ENCODE peak calls at places on chromosomes 16 and 17, in five cellular contexts. One of them, this sample, is unnamed.

GRCh38 chr17:65660947-65661346 is 99.5 kb upstream of the AXIN2 start:
- DNase-seq in HepG2: no peak
- DNase-seq in K562: peak
- DNase-seq in GM12878: no peak
- DNase-seq in HCT116: no peak
- DNase-seq in this sample: peak

GRCh38 chr17:43468746-43469544 is 14.8 kb upstream of the DHX8 start:
- DNase-seq in HepG2: peak
- DNase-seq in K562: no peak
- DNase-seq in GM12878: no peak
- DNase-seq in HCT116: peak
- DNase-seq in this sample: peak

GRCh38 chr17:77186141-77186604 is 45.4 kb downstream of the SEC14L1 start:
- DNase-seq in HepG2: no peak
- DNase-seq in K562: no peak
- DNase-seq in GM12878: no peak
- DNase-seq in HCT116: no peak
- DNase-seq in this sample: no peak

GRCh38 chr16:11053916-11054460 is 109.6 kb downstream of the CLEC16A start:
- DNase-seq in HepG2: no peak
- DNase-seq in K562: no peak
- DNase-seq in GM12878: no peak
- DNase-seq in HCT116: no peak
- DNase-seq in this sample: no peak

GRCh38 chr17:37742114-37742761 is 2.6 kb downstream of the HNF1B start:
- DNase-seq in HepG2: no peak
- DNase-seq in K562: no peak
- DNase-seq in GM12878: no peak
- DNase-seq in HCT116: no peak
- DNase-seq in this sample: peak

GRCh38 chr17:8312251-8312650 is 2.2 kb downstream of the ARHGEF15 start:
- DNase-seq in HepG2: no peak
- DNase-seq in K562: no peak
- DNase-seq in GM12878: no peak
- DNase-seq in HCT116: no peak
- DNase-seq in this sample: no peak

GRCh38 chr17:77746901-77747620 is 211.4 kb upstream of the TNRC6C start:
- DNase-seq in HepG2: no peak
- DNase-seq in K562: no peak
- DNase-seq in GM12878: no peak
- DNase-seq in HCT116: no peak
- DNase-seq in this sample: no peak

GRCh38 chr17:53168413-53168812 is 654.3 kb upstream of the KIF2B start:
- DNase-seq in HepG2: no peak
- DNase-seq in K562: no peak
- DNase-seq in GM12878: no peak
- DNase-seq in HCT116: no peak
- DNase-seq in this sample: no peak

GRCh38 chr16:168424-168823 is 2.6 kb downstream of the HBM start:
- DNase-seq in HepG2: no peak
- DNase-seq in K562: no peak
- DNase-seq in GM12878: no peak
- DNase-seq in HCT116: no peak
- DNase-seq in this sample: no peak

GRCh38 chr17:20993863-20994778 is 48.7 kb downstream of the USP22 start:
- DNase-seq in HepG2: no peak
- DNase-seq in K562: no peak
- DNase-seq in GM12878: no peak
- DNase-seq in HCT116: no peak
- DNase-seq in this sample: no peak

GRCh38 chr16:3829631-3830536 is 50.6 kb downstream of the CREBBP start:
- DNase-seq in HepG2: no peak
- DNase-seq in K562: no peak
- DNase-seq in GM12878: no peak
- DNase-seq in HCT116: no peak
- DNase-seq in this sample: no peak

GRCh38 chr16:24851700-24852099 is 5.9 kb downstream of the SLC5A11 start:
- DNase-seq in HepG2: no peak
- DNase-seq in K562: no peak
- DNase-seq in GM12878: no peak
- DNase-seq in HCT116: no peak
- DNase-seq in this sample: no peak

GRCh38 chr16:15653227-15653626 is 3.2 kb downstream of the NDE1 start:
- DNase-seq in HepG2: peak
- DNase-seq in K562: no peak
- DNase-seq in GM12878: no peak
- DNase-seq in HCT116: no peak
- DNase-seq in this sample: no peak

GRCh38 chr17:77042688-77043330 is 98.0 kb upstream of the SEC14L1 start:
- DNase-seq in HepG2: no peak
- DNase-seq in K562: no peak
- DNase-seq in GM12878: no peak
- DNase-seq in HCT116: no peak
- DNase-seq in this sample: no peak

GRCh38 chr17:72715906-72716572 is 376.4 kb downstream of the SLC39A11 start:
- DNase-seq in HepG2: peak
- DNase-seq in K562: no peak
- DNase-seq in GM12878: no peak
- DNase-seq in HCT116: peak
- DNase-seq in this sample: peak

GRCh38 chr16:87582221-87582965 is 19.9 kb upstream of the JPH3 start:
- DNase-seq in HepG2: no peak
- DNase-seq in K562: no peak
- DNase-seq in GM12878: no peak
- DNase-seq in HCT116: no peak
- DNase-seq in this sample: no peak

GRCh38 chr17:66619196-66619595 is 215.7 kb upstream of the CACNG5 start:
- DNase-seq in HepG2: no peak
- DNase-seq in K562: no peak
- DNase-seq in GM12878: no peak
- DNase-seq in HCT116: no peak
- DNase-seq in this sample: no peak

GRCh38 chr17:50421308-50422031 is 4.5 kb upstream of the ACSF2 start:
- DNase-seq in HepG2: no peak
- DNase-seq in K562: no peak
- DNase-seq in GM12878: no peak
- DNase-seq in HCT116: no peak
- DNase-seq in this sample: no peak

GRCh38 chr16:53435066-53435688 is 906 bp downstream of the RBL2 start:
- DNase-seq in HepG2: peak
- DNase-seq in K562: peak
- DNase-seq in GM12878: peak
- DNase-seq in HCT116: peak
- DNase-seq in this sample: peak

GRCh38 chr16:75029854-75030253 is 31.0 kb downstream of the ZNRF1 start:
- DNase-seq in HepG2: peak
- DNase-seq in K562: no peak
- DNase-seq in GM12878: no peak
- DNase-seq in HCT116: no peak
- DNase-seq in this sample: no peak

GRCh38 chr16:29893553-29893952 is 5.8 kb downstream of the SEZ6L2 start:
- DNase-seq in HepG2: no peak
- DNase-seq in K562: peak
- DNase-seq in GM12878: no peak
- DNase-seq in HCT116: no peak
- DNase-seq in this sample: no peak

GRCh38 chr17:78716814-78717393 is 65.2 kb downstream of the CYTH1 start:
- DNase-seq in HepG2: no peak
- DNase-seq in K562: no peak
- DNase-seq in GM12878: no peak
- DNase-seq in HCT116: no peak
- DNase-seq in this sample: peak

GRCh38 chr17:40059729-40060475 is 2.9 kb upstream of the THRA start:
- DNase-seq in HepG2: no peak
- DNase-seq in K562: no peak
- DNase-seq in GM12878: no peak
- DNase-seq in HCT116: no peak
- DNase-seq in this sample: no peak

GRCh38 chr17:7486181-7486580 is 2.0 kb downstream of the POLR2A start:
- DNase-seq in HepG2: no peak
- DNase-seq in K562: no peak
- DNase-seq in GM12878: no peak
- DNase-seq in HCT116: no peak
- DNase-seq in this sample: no peak

GRCh38 chr16:4136229-4136813 is 20.1 kb upstream of the ADCY9 start:
- DNase-seq in HepG2: no peak
- DNase-seq in K562: no peak
- DNase-seq in GM12878: no peak
- DNase-seq in HCT116: peak
- DNase-seq in this sample: peak

GRCh38 chr16:48613061-48613957 is 3.3 kb upstream of the N4BP1 start:
- DNase-seq in HepG2: peak
- DNase-seq in K562: no peak
- DNase-seq in GM12878: no peak
- DNase-seq in HCT116: no peak
- DNase-seq in this sample: peak

GRCh38 chr16:54602666-54603065 is 316.1 kb upstream of the IRX3 start:
- DNase-seq in HepG2: no peak
- DNase-seq in K562: no peak
- DNase-seq in GM12878: no peak
- DNase-seq in HCT116: no peak
- DNase-seq in this sample: no peak
- TF ChIP-seq CEBPB in HepG2: no peak
- TF ChIP-seq CEBPB in K562: no peak
- TF ChIP-seq CEBPB in GM12878: no peak
- TF ChIP-seq CEBPB in HCT116: no peak
- TF ChIP-seq CEBPB in this sample: no peak

GRCh38 chr16:1677339-1677738 is 740 bp upstream of the JPT2 start:
- DNase-seq in HepG2: no peak
- DNase-seq in K562: peak
- DNase-seq in GM12878: no peak
- DNase-seq in HCT116: no peak
- DNase-seq in this sample: no peak
- H3K4me3 ChIP-seq in HepG2: no peak
- H3K4me3 ChIP-seq in K562: peak
- H3K4me3 ChIP-seq in GM12878: no peak
- H3K4me3 ChIP-seq in HCT116: peak
- H3K4me3 ChIP-seq in this sample: peak

GRCh38 chr16:67893791-67894399 is 841 bp downstream of the PSKH1 start:
- DNase-seq in HepG2: peak
- DNase-seq in K562: no peak
- DNase-seq in GM12878: no peak
- DNase-seq in HCT116: no peak
- DNase-seq in this sample: no peak
- TF ChIP-seq REST in HepG2: no peak
- TF ChIP-seq REST in K562: no peak
- TF ChIP-seq REST in GM12878: no peak
- TF ChIP-seq REST in HCT116: no peak
- TF ChIP-seq REST in this sample: no peak

DNA sequence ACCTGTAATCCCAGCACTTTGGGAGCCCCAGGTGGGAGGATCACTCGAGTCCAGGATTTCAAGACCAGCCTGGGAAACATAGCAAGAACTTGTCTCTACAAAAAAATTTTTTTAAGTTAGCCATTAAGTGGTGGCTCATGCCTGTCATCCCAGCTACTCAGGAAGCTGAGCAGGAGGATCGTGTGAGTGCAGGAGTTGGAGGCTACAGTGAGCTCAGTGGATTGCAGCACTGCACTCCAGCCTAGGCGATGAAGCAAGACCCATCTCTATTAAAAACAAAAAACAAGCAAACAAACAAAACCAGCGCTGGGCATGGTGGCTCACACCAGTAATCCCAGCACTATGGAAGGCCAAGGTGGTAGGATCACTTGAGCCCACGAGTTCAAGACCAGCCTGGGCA is 38.0 kb downstream of the HEATR3 start:
- DNase-seq in HepG2: no peak
- DNase-seq in K562: no peak
- DNase-seq in GM12878: no peak
- DNase-seq in HCT116: no peak
- DNase-seq in this sample: no peak
- TF ChIP-seq CEBPB in HepG2: peak
- TF ChIP-seq CEBPB in K562: peak
- TF ChIP-seq CEBPB in GM12878: no peak
- TF ChIP-seq CEBPB in HCT116: no peak
- TF ChIP-seq CEBPB in this sample: peak

DNA sequence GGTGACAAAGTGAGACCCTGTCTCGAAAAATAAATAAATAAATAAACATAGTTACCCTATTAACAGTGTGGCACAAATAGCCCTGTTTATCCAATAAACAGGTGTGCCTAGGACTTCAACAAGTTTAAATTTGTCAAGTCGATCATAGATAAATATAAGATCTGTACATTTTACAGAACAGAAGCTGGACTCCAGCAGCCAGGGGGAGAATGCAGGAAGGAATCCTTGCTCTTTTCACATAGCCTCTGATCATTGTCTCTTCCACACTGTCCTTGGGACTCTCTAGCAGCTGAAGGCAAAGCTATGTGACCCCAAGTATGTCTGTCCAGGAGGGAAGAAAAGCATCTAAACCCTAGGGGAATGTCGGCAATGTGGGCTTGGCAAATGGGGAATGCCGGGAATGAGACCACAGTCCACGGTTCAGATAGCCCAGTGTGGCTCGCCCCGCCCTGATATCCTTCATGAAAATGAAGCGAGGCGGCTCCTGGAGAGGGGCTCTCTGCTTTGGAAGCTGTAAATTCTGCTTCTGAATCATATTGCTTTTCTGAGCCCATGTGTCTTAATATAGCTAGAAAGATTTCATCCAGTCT is 24.8 kb upstream of the GRB2 start:
- DNase-seq in HepG2: peak
- DNase-seq in K562: peak
- DNase-seq in GM12878: no peak
- DNase-seq in HCT116: no peak
- DNase-seq in this sample: peak
- H3K4me3 ChIP-seq in HepG2: peak
- H3K4me3 ChIP-seq in K562: no peak
- H3K4me3 ChIP-seq in GM12878: no peak
- H3K4me3 ChIP-seq in HCT116: peak
- H3K4me3 ChIP-seq in this sample: peak